ENCODE peak calls at places on chromosomes 11 and 22, in six cellular contexts. B is GM23248, M is neural progenitor cell, E is IMR-90, N is mammary epithelial cell, L is hepatocyte. W is an unnamed sample. For H3K36me3 and H3K4me1, the result is how much of the 10 kb centered on the place peaks cover.

GRCh38 chr11:12860827-12861226 is 148.3 kb upstream of the RASSF10 start:
- DNase-seq in L (no peak), E (no peak), N (no peak), M (no peak), B (no peak), W (no peak)

GRCh38 chr22:46537221-46537945 is at the start of gene CELSR1:
- DNase-seq in L (peak), N (peak), E (peak), M (peak), B (peak), W (no peak)

GRCh38 chr11:73334244-73335203 is 26.4 kb downstream of the ARHGEF17 start:
- DNase-seq in L (peak), N (peak), E (peak), M (peak), B (peak), W (peak)

GRCh38 chr11:69192282-69192681 is 36.5 kb downstream of the SMIM38 start:
- DNase-seq in N (no peak), L (no peak), E (no peak), B (no peak), M (no peak), W (peak)

GRCh38 chr11:18361154-18361553 is 33.2 kb upstream of the LDHA start:
- DNase-seq in N (no peak), L (no peak), B (no peak), E (no peak), M (no peak), W (no peak)

GRCh38 chr11:47179655-47179991 is 2.9 kb upstream of the ARFGAP2 start:
- DNase-seq in B (peak), M (peak), E (peak), L (peak), N (no peak), W (peak)

GRCh38 chr22:32546480-32546879 is 71.9 kb downstream of the FBXO7 start:
- DNase-seq in L (no peak), B (peak), M (no peak), E (no peak), N (no peak), W (no peak)

GRCh38 chr11:76663912-76664440 is 6.6 kb downstream of the LRRC32 start:
- DNase-seq in L (no peak), E (no peak), N (no peak), B (no peak), M (no peak), W (peak)

GRCh38 chr11:64129403-64129802 is 36.5 kb downstream of the MACROD1 start:
- DNase-seq in M (no peak), N (no peak), E (no peak), L (no peak), B (no peak), W (peak)

GRCh38 chr11:34234086-34234740 is 123.6 kb downstream of the ABTB2 start:
- DNase-seq in N (peak), M (peak), B (peak), L (peak), E (peak), W (peak)

GRCh38 chr11:79487412-79487811 is 46.6 kb upstream of the TENM4 start:
- DNase-seq in L (no peak), N (no peak), B (no peak), M (no peak), E (no peak), W (no peak)

GRCh38 chr22:17167486-17167885 is 8.4 kb upstream of the HDHD5 start:
- DNase-seq in B (no peak), E (no peak), M (no peak), L (no peak), N (no peak), W (peak)

GRCh38 chr22:43996170-43996980 is 27.7 kb upstream of the PARVB start:
- DNase-seq in E (no peak), B (no peak), N (no peak), M (no peak), L (no peak), W (peak)

GRCh38 chr11:117583063-117583801 is 213.8 kb downstream of the DSCAML1 start:
- DNase-seq in N (no peak), B (peak), E (no peak), L (no peak), M (peak), W (peak)

GRCh38 chr11:70703141-70704052 is 305.1 kb downstream of the CTTN start:
- DNase-seq in E (no peak), M (peak), N (no peak), L (no peak), B (no peak), W (peak)

GRCh38 chr11:58788355-58789023 is 56.0 kb downstream of the GLYATL2 start:
- DNase-seq in M (peak), E (peak), N (peak), L (peak), B (peak), W (peak)

GRCh38 chr11:19570889-19571288 is 141.7 kb upstream of the NAV2 start:
- DNase-seq in B (no peak), L (no peak), N (no peak), E (no peak), M (no peak), W (no peak)

GRCh38 chr22:30309981-30310672 is 16.6 kb downstream of the TBC1D10A start:
- DNase-seq in B (peak), E (peak), L (peak), M (no peak), N (no peak), W (peak)

GRCh38 chr11:8309311-8309710 is 45.6 kb upstream of the LMO1 start:
- DNase-seq in M (no peak), L (no peak), N (no peak), E (no peak), B (no peak), W (no peak)

GRCh38 chr11:78313181-78313788 is 104.3 kb downstream of the GAB2 start:
- DNase-seq in L (peak), E (peak), N (peak), M (no peak), B (peak), W (peak)

GRCh38 chr11:66877585-66877984 is 20.7 kb downstream of the LRFN4 start:
- DNase-seq in B (peak), M (no peak), N (no peak), E (peak), L (no peak), W (no peak)

GRCh38 chr11:8250981-8251620 is 12.6 kb downstream of the LMO1 start:
- DNase-seq in N (no peak), E (no peak), M (no peak), L (no peak), B (no peak), W (peak)

GRCh38 chr11:77086521-77087472 is 15.8 kb upstream of the OMP start:
- DNase-seq in L (peak), M (no peak), B (no peak), N (no peak), E (no peak), W (peak)

GRCh38 chr22:35327690-35328471 is 28.2 kb downstream of the TOM1 start:
- DNase-seq in E (no peak), L (no peak), N (no peak), M (no peak), B (no peak), W (no peak)

GRCh38 chr22:43707650-43708049 is 104.5 kb downstream of the EFCAB6 start:
- DNase-seq in L (no peak), N (peak), E (no peak), M (no peak), B (peak), W (no peak)

GRCh38 chr22:39627865-39628562 is 57.5 kb downstream of the CACNA1I start:
- DNase-seq in L (no peak), E (no peak), N (no peak), B (no peak), M (peak), W (peak)

GRCh38 chr11:123682976-123683375 is 28.6 kb upstream of the SCN3B start:
- DNase-seq in E (no peak), L (no peak), N (no peak), M (no peak), B (no peak), W (no peak)

GRCh38 chr11:90601261-90601660 is 378.4 kb upstream of the CHORDC1 start:
- DNase-seq in M (no peak), L (no peak), E (no peak), B (no peak), N (no peak), W (no peak)

GRCh38 chr22:17796695-17797094 is 22.4 kb upstream of the BID start:
- DNase-seq in B (no peak), N (no peak), L (no peak), M (no peak), E (no peak), W (peak)

GRCh38 chr11:69382131-69383128 is 88.5 kb downstream of the MYEOV start:
- DNase-seq in L (no peak), B (peak), N (no peak), M (no peak), E (no peak), W (peak)

GRCh38 chr11:65355776-65356393 is 1.3 kb downstream of the TIGD3 start:
- DNase-seq in E (peak), N (peak), M (peak), L (no peak), B (peak), W (peak)

GRCh38 chr22:19987394-19988306 is 29.0 kb downstream of the ARVCF start:
- DNase-seq in E (no peak), N (no peak), M (no peak), L (no peak), B (no peak), W (no peak)

GRCh38 chr11:94132823-94133408 is 4.3 kb downstream of the PANX1 start:
- DNase-seq in B (no peak), L (no peak), E (no peak), N (no peak), M (no peak), W (no peak)

GRCh38 chr11:130144721-130145327 is 14.8 kb upstream of the ST14 start:
- DNase-seq in M (peak), L (peak), E (peak), N (no peak), B (no peak), W (no peak)
- H3K36me3 ChIP-seq in M (under half), L (under half), E (under half), N (under half), B (under half), W (half or more)

GRCh38 chr11:2382129-2382517 is 5.0 kb downstream of the CD81 start:
- DNase-seq in L (no peak), M (no peak), E (no peak), N (no peak), B (no peak), W (no peak)
- H3K4me1 ChIP-seq in L (under half), M (under half), E (under half), N (half or more), B (under half), W (under half)

DNA sequence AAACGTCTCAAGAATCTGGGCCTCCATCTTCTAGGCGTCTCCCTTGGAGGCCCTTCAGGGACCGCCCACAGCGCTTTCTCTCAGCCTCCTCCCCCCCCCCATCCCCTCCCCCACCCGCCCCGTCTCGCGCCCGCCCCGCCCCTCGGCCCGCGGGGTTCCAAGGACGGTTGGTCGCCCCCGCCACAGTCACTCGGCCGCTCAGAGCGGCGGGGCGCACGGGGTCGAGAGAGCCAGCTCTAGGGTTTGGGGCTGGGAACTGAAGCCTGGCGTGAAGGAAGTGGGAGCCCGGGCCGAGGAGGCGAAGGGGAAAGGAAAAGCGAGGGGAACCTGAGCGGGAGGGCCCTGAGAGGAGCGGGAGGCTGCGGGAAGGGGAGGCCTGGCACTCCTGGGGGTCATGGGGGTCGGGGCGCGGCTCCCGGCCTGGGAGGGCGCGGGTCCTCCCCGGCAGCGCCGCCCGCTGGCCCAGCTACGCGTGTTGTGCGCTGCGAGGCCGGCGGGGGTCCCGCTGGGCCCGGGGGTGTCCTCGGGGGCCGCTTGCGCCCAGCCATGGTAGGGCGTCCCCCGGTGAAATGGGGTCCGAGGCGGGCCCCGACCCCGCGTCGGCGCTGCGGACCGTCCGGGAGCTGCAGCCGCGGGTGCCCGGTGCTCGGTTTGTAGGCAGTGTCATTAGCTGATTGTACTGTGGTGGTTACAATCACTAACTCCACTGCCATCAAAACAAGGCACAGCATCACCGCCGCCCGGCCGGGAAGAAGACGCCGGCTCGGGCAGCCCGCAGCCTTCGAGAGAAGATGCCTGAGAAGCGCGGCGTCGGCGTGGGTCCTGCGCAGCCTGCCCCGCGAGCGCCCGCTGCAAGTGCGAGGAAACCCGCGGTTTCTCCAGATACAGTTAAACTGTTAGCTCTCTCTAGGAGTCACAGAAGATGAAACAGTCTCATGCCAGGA is at the start of gene BTG4:
- DNase-seq in L (peak), E (no peak), M (peak), B (peak), N (no peak), W (peak)
- H2AFZ ChIP-seq in L (peak), E (peak), M (peak), B (peak), N (peak), W (peak)

GRCh38 chr11:236774-237767 is at the start of gene PSMD13:
- DNase-seq in E (peak), N (peak), L (peak), B (peak), M (peak), W (peak)
- H3K36me3 ChIP-seq in E (under half), N (under half), L (under half), B (under half), M (under half), W (under half)

GRCh38 chr11:114141863-114142590 is 82.5 kb downstream of the ZBTB16 start:
- DNase-seq in M (no peak), N (no peak), L (no peak), B (no peak), E (no peak), W (no peak)
- H3K4me1 ChIP-seq in M (half or more), N (under half), L (half or more), B (under half), E (under half), W (under half)

DNA sequence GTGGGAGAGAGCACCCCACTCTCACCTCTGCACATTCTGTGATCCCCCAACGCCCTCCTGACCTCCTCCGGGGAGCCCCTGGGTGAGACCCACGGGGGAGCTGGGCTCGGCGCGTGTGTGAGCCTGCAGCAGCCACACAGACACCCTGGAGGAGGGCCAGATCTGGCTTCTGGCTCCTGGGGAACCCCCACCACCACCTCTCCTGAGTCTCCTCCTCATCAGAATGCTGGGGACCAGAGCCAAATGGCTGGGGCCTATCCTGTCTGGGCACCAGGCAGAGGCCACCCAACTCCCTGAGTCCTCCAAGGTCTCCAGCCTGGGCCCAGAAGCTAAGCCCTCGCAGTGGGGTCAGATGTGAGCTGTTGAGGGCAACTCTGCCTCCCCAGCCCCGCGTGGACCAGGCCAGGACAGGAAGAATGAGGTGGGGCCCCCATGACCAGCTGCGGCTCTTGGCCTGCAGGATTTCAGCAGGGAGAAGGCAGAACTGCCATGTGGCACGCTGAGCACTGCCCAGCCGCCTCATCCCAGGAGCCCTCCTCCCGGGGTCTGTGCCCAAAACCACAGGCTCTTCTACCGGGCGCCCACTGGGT is 5.5 kb upstream of the PIM3 start:
- DNase-seq in B (no peak), M (no peak), L (no peak), E (no peak), N (no peak), W (no peak)
- H2AFZ ChIP-seq in B (no peak), M (no peak), L (no peak), E (peak), N (no peak), W (no peak)

GRCh38 chr22:24164243-24164642 is 17.0 kb upstream of the SUSD2 start:
- DNase-seq in L (no peak), E (no peak), M (no peak), N (no peak), B (no peak), W (no peak)

GRCh38 chr22:24166811-24167210 is 14.5 kb upstream of the SUSD2 start:
- DNase-seq in M (no peak), N (no peak), E (no peak), L (no peak), B (no peak), W (no peak)

GRCh38 chr22:24162377-24162927 is 18.8 kb upstream of the SUSD2 start:
- DNase-seq in L (no peak), N (no peak), M (no peak), E (no peak), B (no peak), W (no peak)

GRCh38 chr22:24165673-24166072 is 15.6 kb upstream of the SUSD2 start:
- DNase-seq in L (no peak), M (no peak), E (peak), N (peak), B (peak), W (peak)

DNA sequence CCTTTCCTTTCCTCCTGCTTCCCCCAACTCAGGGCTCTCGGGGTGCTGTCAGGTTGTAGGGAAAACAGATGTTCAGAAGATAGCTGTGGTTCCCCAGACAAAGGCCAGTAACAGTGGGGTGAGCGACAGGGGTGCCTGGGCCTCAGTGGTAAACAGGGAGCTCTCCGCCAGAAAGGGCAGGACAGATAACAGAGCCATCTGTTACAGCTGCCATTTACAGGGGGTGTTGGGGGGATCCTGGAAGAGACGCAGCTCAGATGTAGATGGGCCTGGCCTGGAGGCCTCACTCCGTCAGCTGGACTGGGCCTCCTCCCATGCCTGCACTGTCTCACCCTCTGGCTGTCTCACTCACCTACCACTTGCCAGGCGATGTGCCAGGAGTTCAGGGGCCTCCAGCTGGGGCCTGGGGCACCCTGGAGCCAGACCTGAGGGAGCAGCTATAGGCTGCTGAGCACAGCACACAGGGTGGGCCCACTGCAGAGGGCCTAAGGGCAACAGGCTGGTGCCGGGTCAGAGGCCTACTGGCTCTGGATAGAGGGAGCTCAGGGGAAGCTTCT is 16.4 kb upstream of the SUSD2 start:
- DNase-seq in E (no peak), N (no peak), M (no peak), L (no peak), B (no peak), W (no peak)
- H3K36me3 ChIP-seq in E (half or more), N (under half), M (under half), L (under half), B (under half), W (under half)

GRCh38 chr22:21945453-21946261 is 7.0 kb downstream of the PPM1F start:
- DNase-seq in L (no peak), N (no peak), M (no peak), B (no peak), E (no peak), W (peak)
- H3K4me1 ChIP-seq in L (under half), N (under half), M (under half), B (under half), E (under half), W (under half)

GRCh38 chr22:25111579-25112517 is 87.8 kb upstream of the CRYBB3 start:
- DNase-seq in B (peak), E (no peak), M (no peak), N (no peak), L (peak), W (peak)
- H2AFZ ChIP-seq in B (peak), E (peak), M (no peak), N (peak), L (peak), W (no peak)

W was measured in osteoblast.